ENCODE peak calls at places on chromosome 6, in seven cellular contexts. One of them, this sample, is unnamed.
A peak's percentile ranks its signal among the peaks of the same experiment; 100 is the strongest.

GRCh38 chr6:143357152-143357551 is 93.3 kb downstream of the ADAT2 start:
- DNase-seq in activated naive CD4-positive, alpha-beta T cell treated with anti-CD3 and anti-CD28 coated beads, Interleukin-2, amount 10 ng/mL, durations not matched to agents 7 days and 5 days: no peak
- DNase-seq in T-cell: no peak
- DNase-seq in NCI-H526: no peak
- DNase-seq in CD8-positive, alpha-beta T cell: no peak
- DNase-seq in NCI-H748 treated with DMSO at 0.1 percent for 48 hours: no peak
- DNase-seq in cardiac muscle cell: no peak
- DNase-seq in this sample: no peak

GRCh38 chr6:53410508-53411258 is 61.9 kb upstream of the ELOVL5 start:
- DNase-seq in CD8-positive, alpha-beta T cell: peak; percentile 22
- DNase-seq in T-cell: peak; percentile 56
- DNase-seq in activated naive CD4-positive, alpha-beta T cell treated with anti-CD3 and anti-CD28 coated beads, Interleukin-2, amount 10 ng/mL, durations not matched to agents 7 days and 5 days: peak; percentile 68
- DNase-seq in cardiac muscle cell: peak; percentile 55
- DNase-seq in NCI-H748 treated with DMSO at 0.1 percent for 48 hours: no peak
- DNase-seq in NCI-H526: no peak
- DNase-seq in this sample: peak; percentile 46

GRCh38 chr6:168968228-168968627 is 285.4 kb downstream of the THBS2 start:
- DNase-seq in activated naive CD4-positive, alpha-beta T cell treated with anti-CD3 and anti-CD28 coated beads, Interleukin-2, amount 10 ng/mL, durations not matched to agents 7 days and 5 days: no peak
- DNase-seq in cardiac muscle cell: peak; percentile 86
- DNase-seq in T-cell: peak; percentile 30
- DNase-seq in CD8-positive, alpha-beta T cell: no peak
- DNase-seq in NCI-H748 treated with DMSO at 0.1 percent for 48 hours: peak; percentile 75
- DNase-seq in NCI-H526: peak; percentile 54
- DNase-seq in this sample: no peak

GRCh38 chr6:43947860-43948259 is 177.8 kb downstream of the VEGFA start:
- DNase-seq in NCI-H748 treated with DMSO at 0.1 percent for 48 hours: no peak
- DNase-seq in T-cell: no peak
- DNase-seq in cardiac muscle cell: no peak
- DNase-seq in CD8-positive, alpha-beta T cell: no peak
- DNase-seq in NCI-H526: no peak
- DNase-seq in activated naive CD4-positive, alpha-beta T cell treated with anti-CD3 and anti-CD28 coated beads, Interleukin-2, amount 10 ng/mL, durations not matched to agents 7 days and 5 days: no peak
- DNase-seq in this sample: no peak

GRCh38 chr6:30326446-30327231 is at the start of gene TRIM39:
- DNase-seq in T-cell: peak; percentile 88
- DNase-seq in NCI-H748 treated with DMSO at 0.1 percent for 48 hours: peak; percentile 83
- DNase-seq in NCI-H526: peak; percentile 71
- DNase-seq in CD8-positive, alpha-beta T cell: peak; percentile 75
- DNase-seq in cardiac muscle cell: peak; percentile 87
- DNase-seq in activated naive CD4-positive, alpha-beta T cell treated with anti-CD3 and anti-CD28 coated beads, Interleukin-2, amount 10 ng/mL, durations not matched to agents 7 days and 5 days: peak; percentile 91
- DNase-seq in this sample: peak; percentile 93

GRCh38 chr6:43635387-43636311 is at the start of gene MAD2L1BP:
- DNase-seq in cardiac muscle cell: peak; percentile 77
- DNase-seq in activated naive CD4-positive, alpha-beta T cell treated with anti-CD3 and anti-CD28 coated beads, Interleukin-2, amount 10 ng/mL, durations not matched to agents 7 days and 5 days: peak; percentile 92
- DNase-seq in T-cell: peak; percentile 83
- DNase-seq in CD8-positive, alpha-beta T cell: peak; percentile 66
- DNase-seq in NCI-H526: peak; percentile 63
- DNase-seq in NCI-H748 treated with DMSO at 0.1 percent for 48 hours: peak; percentile 77
- DNase-seq in this sample: peak; percentile 84

GRCh38 chr6:110509617-110510231 is 33.3 kb upstream of the SLC22A16 start:
- DNase-seq in CD8-positive, alpha-beta T cell: no peak
- DNase-seq in cardiac muscle cell: peak; percentile 65
- DNase-seq in activated naive CD4-positive, alpha-beta T cell treated with anti-CD3 and anti-CD28 coated beads, Interleukin-2, amount 10 ng/mL, durations not matched to agents 7 days and 5 days: no peak
- DNase-seq in NCI-H748 treated with DMSO at 0.1 percent for 48 hours: no peak
- DNase-seq in NCI-H526: no peak
- DNase-seq in T-cell: no peak
- DNase-seq in this sample: no peak

GRCh38 chr6:4253604-4254211 is 118.3 kb upstream of the ECI2 start:
- DNase-seq in T-cell: no peak
- DNase-seq in cardiac muscle cell: peak; percentile 86
- DNase-seq in activated naive CD4-positive, alpha-beta T cell treated with anti-CD3 and anti-CD28 coated beads, Interleukin-2, amount 10 ng/mL, durations not matched to agents 7 days and 5 days: no peak
- DNase-seq in NCI-H748 treated with DMSO at 0.1 percent for 48 hours: peak; percentile 12
- DNase-seq in NCI-H526: no peak
- DNase-seq in CD8-positive, alpha-beta T cell: no peak
- DNase-seq in this sample: no peak

GRCh38 chr6:90298459-90299053 is 1.9 kb upstream of the BACH2 start:
- DNase-seq in activated naive CD4-positive, alpha-beta T cell treated with anti-CD3 and anti-CD28 coated beads, Interleukin-2, amount 10 ng/mL, durations not matched to agents 7 days and 5 days: no peak
- DNase-seq in NCI-H526: no peak
- DNase-seq in cardiac muscle cell: no peak
- DNase-seq in CD8-positive, alpha-beta T cell: no peak
- DNase-seq in T-cell: no peak
- DNase-seq in NCI-H748 treated with DMSO at 0.1 percent for 48 hours: no peak
- DNase-seq in this sample: no peak

GRCh38 chr6:77180367-77180766 is 282.9 kb downstream of the HTR1B start:
- DNase-seq in T-cell: no peak
- DNase-seq in activated naive CD4-positive, alpha-beta T cell treated with anti-CD3 and anti-CD28 coated beads, Interleukin-2, amount 10 ng/mL, durations not matched to agents 7 days and 5 days: no peak
- DNase-seq in NCI-H526: no peak
- DNase-seq in NCI-H748 treated with DMSO at 0.1 percent for 48 hours: no peak
- DNase-seq in CD8-positive, alpha-beta T cell: no peak
- DNase-seq in cardiac muscle cell: no peak
- DNase-seq in this sample: no peak

GRCh38 chr6:161407115-161407514 is 133.3 kb upstream of the AGPAT4 start:
- DNase-seq in T-cell: no peak
- DNase-seq in cardiac muscle cell: no peak
- DNase-seq in activated naive CD4-positive, alpha-beta T cell treated with anti-CD3 and anti-CD28 coated beads, Interleukin-2, amount 10 ng/mL, durations not matched to agents 7 days and 5 days: no peak
- DNase-seq in NCI-H526: no peak
- DNase-seq in CD8-positive, alpha-beta T cell: no peak
- DNase-seq in NCI-H748 treated with DMSO at 0.1 percent for 48 hours: no peak
- DNase-seq in this sample: no peak

GRCh38 chr6:38039497-38039896 is 220.0 kb downstream of the ZFAND3 start:
- DNase-seq in NCI-H748 treated with DMSO at 0.1 percent for 48 hours: no peak
- DNase-seq in cardiac muscle cell: no peak
- DNase-seq in CD8-positive, alpha-beta T cell: no peak
- DNase-seq in activated naive CD4-positive, alpha-beta T cell treated with anti-CD3 and anti-CD28 coated beads, Interleukin-2, amount 10 ng/mL, durations not matched to agents 7 days and 5 days: no peak
- DNase-seq in NCI-H526: no peak
- DNase-seq in T-cell: no peak
- DNase-seq in this sample: no peak

GRCh38 chr6:77456531-77457248 is 6.6 kb downstream of the HTR1B start:
- DNase-seq in NCI-H526: no peak
- DNase-seq in cardiac muscle cell: peak; percentile 98
- DNase-seq in activated naive CD4-positive, alpha-beta T cell treated with anti-CD3 and anti-CD28 coated beads, Interleukin-2, amount 10 ng/mL, durations not matched to agents 7 days and 5 days: no peak
- DNase-seq in T-cell: no peak
- DNase-seq in NCI-H748 treated with DMSO at 0.1 percent for 48 hours: no peak
- DNase-seq in CD8-positive, alpha-beta T cell: no peak
- DNase-seq in this sample: no peak

GRCh38 chr6:143745160-143746133 is 67.7 kb downstream of the PHACTR2 start:
- DNase-seq in NCI-H526: peak; percentile 83
- DNase-seq in activated naive CD4-positive, alpha-beta T cell treated with anti-CD3 and anti-CD28 coated beads, Interleukin-2, amount 10 ng/mL, durations not matched to agents 7 days and 5 days: no peak
- DNase-seq in NCI-H748 treated with DMSO at 0.1 percent for 48 hours: peak; percentile 58
- DNase-seq in cardiac muscle cell: peak; percentile 69
- DNase-seq in CD8-positive, alpha-beta T cell: no peak
- DNase-seq in T-cell: no peak
- DNase-seq in this sample: no peak

GRCh38 chr6:144252289-144252688 is 32.8 kb upstream of the UTRN start:
- DNase-seq in NCI-H526: no peak
- DNase-seq in T-cell: no peak
- DNase-seq in activated naive CD4-positive, alpha-beta T cell treated with anti-CD3 and anti-CD28 coated beads, Interleukin-2, amount 10 ng/mL, durations not matched to agents 7 days and 5 days: no peak
- DNase-seq in cardiac muscle cell: peak; percentile 19
- DNase-seq in NCI-H748 treated with DMSO at 0.1 percent for 48 hours: no peak
- DNase-seq in CD8-positive, alpha-beta T cell: no peak
- DNase-seq in this sample: no peak

This sample was measured in D341Med.